ENCODE peak calls at places on chromosomes 3 and 15, in four cellular contexts. One of them, this sample, is unnamed.

GRCh38 chr3:126971891-126972351 is 11.0 kb upstream of the PLXNA1 start:
- DNase-seq in mammary epithelial cell: no peak
- DNase-seq in right cardiac atrium: peak; percentile 87
- DNase-seq in CD8-positive, alpha-beta T cell: no peak
- DNase-seq in this sample: peak; percentile 37

GRCh38 chr3:165193392-165194268 is 2.6 kb downstream of the SLITRK3 start:
- DNase-seq in mammary epithelial cell: no peak
- DNase-seq in right cardiac atrium: no peak
- DNase-seq in CD8-positive, alpha-beta T cell: no peak
- DNase-seq in this sample: no peak

GRCh38 chr3:178684881-178685590 is 148.8 kb downstream of the KCNMB2 start:
- DNase-seq in mammary epithelial cell: no peak
- DNase-seq in right cardiac atrium: no peak
- DNase-seq in CD8-positive, alpha-beta T cell: no peak
- DNase-seq in this sample: peak; percentile 29

GRCh38 chr3:134576831-134577230 is 74.0 kb downstream of the KY start:
- DNase-seq in mammary epithelial cell: no peak
- DNase-seq in right cardiac atrium: no peak
- DNase-seq in CD8-positive, alpha-beta T cell: no peak
- DNase-seq in this sample: no peak

GRCh38 chr3:60742606-60743145 is 508.6 kb downstream of the FHIT start:
- DNase-seq in mammary epithelial cell: peak; percentile 2
- DNase-seq in right cardiac atrium: peak; percentile 59
- DNase-seq in CD8-positive, alpha-beta T cell: no peak
- DNase-seq in this sample: peak; percentile 88

GRCh38 chr3:25536668-25537331 is 108.7 kb downstream of the RARB start:
- DNase-seq in mammary epithelial cell: no peak
- DNase-seq in right cardiac atrium: peak; percentile 65
- DNase-seq in CD8-positive, alpha-beta T cell: no peak
- DNase-seq in this sample: no peak

GRCh38 chr3:129934234-129935123 is 40.0 kb upstream of the TRH start:
- DNase-seq in mammary epithelial cell: no peak
- DNase-seq in right cardiac atrium: peak; percentile 55
- DNase-seq in CD8-positive, alpha-beta T cell: peak; percentile 32
- DNase-seq in this sample: peak; percentile 66

GRCh38 chr3:68648494-68648893 is 283.9 kb downstream of the TAFA4 start:
- DNase-seq in mammary epithelial cell: peak; percentile 0
- DNase-seq in right cardiac atrium: no peak
- DNase-seq in CD8-positive, alpha-beta T cell: no peak
- DNase-seq in this sample: no peak

GRCh38 chr3:197462808-197463207 is 93.0 kb downstream of the BDH1 start:
- DNase-seq in mammary epithelial cell: no peak
- DNase-seq in right cardiac atrium: no peak
- DNase-seq in CD8-positive, alpha-beta T cell: no peak
- DNase-seq in this sample: no peak

GRCh38 chr15:96428742-96429141 is 98.2 kb downstream of the NR2F2 start:
- DNase-seq in mammary epithelial cell: peak; percentile 70
- DNase-seq in right cardiac atrium: peak; percentile 47
- DNase-seq in CD8-positive, alpha-beta T cell: no peak
- DNase-seq in this sample: peak; percentile 51

GRCh38 chr15:52251144-52251860 is 44.3 kb downstream of the MYO5C start:
- DNase-seq in mammary epithelial cell: no peak
- DNase-seq in right cardiac atrium: no peak
- DNase-seq in CD8-positive, alpha-beta T cell: no peak
- DNase-seq in this sample: peak; percentile 71

GRCh38 chr3:179613807-179614206 is 9.2 kb downstream of the NDUFB5 start:
- DNase-seq in mammary epithelial cell: no peak
- DNase-seq in right cardiac atrium: no peak
- DNase-seq in CD8-positive, alpha-beta T cell: no peak
- DNase-seq in this sample: peak; percentile 60

GRCh38 chr15:63497642-63498100 is 6.7 kb upstream of the USP3 start:
- DNase-seq in mammary epithelial cell: no peak
- DNase-seq in right cardiac atrium: peak; percentile 80
- DNase-seq in CD8-positive, alpha-beta T cell: peak; percentile 79
- DNase-seq in this sample: no peak

GRCh38 chr3:176939022-176939817 is 258.1 kb downstream of the TBL1XR1 start:
- DNase-seq in mammary epithelial cell: peak; percentile 60
- DNase-seq in right cardiac atrium: no peak
- DNase-seq in CD8-positive, alpha-beta T cell: peak; percentile 15
- DNase-seq in this sample: peak; percentile 77

GRCh38 chr3:125125822-125126245 is 70.0 kb upstream of the HEG1 start:
- DNase-seq in mammary epithelial cell: peak; percentile 79
- DNase-seq in right cardiac atrium: no peak
- DNase-seq in CD8-positive, alpha-beta T cell: no peak
- DNase-seq in this sample: peak; percentile 100

GRCh38 chr3:14472471-14473351 is 67.4 kb downstream of the GRIP2 start:
- DNase-seq in mammary epithelial cell: peak; percentile 74
- DNase-seq in right cardiac atrium: peak; percentile 49
- DNase-seq in CD8-positive, alpha-beta T cell: no peak
- DNase-seq in this sample: peak; percentile 64

GRCh38 chr3:106208979-106209378 is 340.2 kb upstream of the CBLB start:
- DNase-seq in mammary epithelial cell: peak; percentile 6
- DNase-seq in right cardiac atrium: no peak
- DNase-seq in CD8-positive, alpha-beta T cell: no peak
- DNase-seq in this sample: no peak